ENCODE peak calls at places on chromosome 13, in seven cellular contexts. W, D, Y, I, R, P and B are unnamed samples.

GRCh38 chr13:20609145-20609544 is 42.2 kb downstream of the IFT88 start:
- DNase-seq in P (no peak), I (no peak), R (no peak), W (no peak), Y (peak; percentile 87), D (no peak), B (peak; percentile 72)

GRCh38 chr13:71218960-71219359 is 648.0 kb downstream of the DACH1 start:
- DNase-seq in Y (no peak), W (no peak), R (no peak), P (no peak), D (no peak), I (no peak), B (no peak)

GRCh38 chr13:103539265-103539664 is 473.0 kb upstream of the SLC10A2 start:
- DNase-seq in P (no peak), I (no peak), D (no peak), W (no peak), R (no peak), Y (no peak), B (no peak)

GRCh38 chr13:45102136-45102802 is 18.0 kb upstream of the GTF2F2 start:
- DNase-seq in P (no peak), R (no peak), W (no peak), I (no peak), Y (no peak), D (no peak), B (peak; percentile 24)

GRCh38 chr13:45367358-45367757 is 26.4 kb upstream of the TPT1 start:
- DNase-seq in I (peak; percentile 66), W (no peak), D (peak; percentile 46), Y (peak; percentile 94), R (peak; percentile 82), P (peak; percentile 84), B (peak; percentile 45)

GRCh38 chr13:99040536-99041141 is 62.8 kb upstream of the DOCK9 start:
- DNase-seq in W (no peak), R (no peak), D (no peak), Y (no peak), P (no peak), I (no peak), B (no peak)

GRCh38 chr13:42740753-42741152 is 40.6 kb upstream of the FAM216B start:
- DNase-seq in P (no peak), I (no peak), R (no peak), D (peak; percentile 70), W (peak; percentile 23), Y (peak; percentile 18), B (no peak)

GRCh38 chr13:33379597-33379996 is 94.0 kb upstream of the STARD13 start:
- DNase-seq in I (no peak), R (no peak), P (no peak), W (no peak), Y (no peak), D (peak; percentile 71), B (no peak)

DNA sequence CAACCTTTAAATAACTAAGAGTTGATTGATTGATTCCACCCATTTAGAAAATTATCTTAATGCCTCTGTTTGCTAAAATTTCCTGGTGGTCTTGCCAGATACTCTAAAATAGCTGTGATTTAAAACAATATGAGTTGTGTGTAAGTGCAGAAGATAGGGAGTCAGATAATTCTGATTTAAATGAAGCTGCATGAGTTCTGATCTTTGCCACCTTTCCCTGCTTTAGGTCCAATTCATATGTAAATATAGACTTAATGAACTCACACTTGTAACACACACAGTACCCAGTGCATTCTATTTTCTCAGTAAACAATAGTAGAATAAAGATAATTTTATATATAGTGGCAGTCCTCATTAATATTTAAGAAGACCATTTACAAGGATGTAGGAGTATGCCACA is 981.8 kb downstream of the SLITRK1 start:
- DNase-seq in I (no peak), P (no peak), D (no peak), Y (no peak), R (no peak), W (no peak), B (no peak)
- H3K4me3 ChIP-seq in I (no peak overlapping the region), P (no peak overlapping the region), D (no peak overlapping the region), Y (no peak overlapping the region), R (no peak overlapping the region), W (no peak overlapping the region), B (no peak overlapping the region)

DNA sequence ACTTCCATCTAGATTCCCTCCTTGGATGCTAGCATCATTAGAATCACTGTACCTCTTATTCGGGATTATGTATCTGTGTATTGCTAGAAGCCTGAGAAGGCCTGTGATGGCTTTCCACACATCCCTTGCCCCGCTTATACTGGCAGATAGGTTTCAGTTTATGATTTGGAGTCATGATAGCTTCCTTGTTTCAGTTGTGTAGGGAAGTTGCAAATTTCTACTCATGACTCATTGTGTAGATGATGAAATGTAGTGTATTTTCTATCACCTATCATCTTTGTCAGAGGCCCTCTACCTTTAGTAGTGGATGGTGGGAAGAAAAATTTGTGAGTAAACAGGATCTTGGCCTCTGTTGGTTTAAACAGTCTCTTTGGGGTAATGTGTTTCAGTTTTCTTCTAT is 165.2 kb downstream of the GGACT start:
- DNase-seq in W (no peak), P (no peak), D (no peak), I (no peak), Y (peak; percentile 29), R (no peak), B (no peak)
- H3K27me3 ChIP-seq in W (no peaks in the 10 kb centered on the region), P (no peaks in the 10 kb centered on the region), D (no peaks in the 10 kb centered on the region), I (no peaks in the 10 kb centered on the region), Y (no peaks in the 10 kb centered on the region), R (no peaks in the 10 kb centered on the region), B (no peaks in the 10 kb centered on the region)

GRCh38 chr13:31201341-31202024 is 1.7 kb downstream of the B3GLCT start:
- DNase-seq in P (no peak), R (no peak), W (peak; percentile 63), D (peak; percentile 21), I (no peak), Y (peak; percentile 88), B (no peak)
- H3K4me3 ChIP-seq in P (peak overlapping the region; percentile 89), R (peak overlapping the region; percentile 41), W (peak overlapping the region; percentile 77), D (no peak overlapping the region), I (no peak overlapping the region), Y (peak overlapping the region; percentile 86), B (peak overlapping the region; percentile 68)

DNA sequence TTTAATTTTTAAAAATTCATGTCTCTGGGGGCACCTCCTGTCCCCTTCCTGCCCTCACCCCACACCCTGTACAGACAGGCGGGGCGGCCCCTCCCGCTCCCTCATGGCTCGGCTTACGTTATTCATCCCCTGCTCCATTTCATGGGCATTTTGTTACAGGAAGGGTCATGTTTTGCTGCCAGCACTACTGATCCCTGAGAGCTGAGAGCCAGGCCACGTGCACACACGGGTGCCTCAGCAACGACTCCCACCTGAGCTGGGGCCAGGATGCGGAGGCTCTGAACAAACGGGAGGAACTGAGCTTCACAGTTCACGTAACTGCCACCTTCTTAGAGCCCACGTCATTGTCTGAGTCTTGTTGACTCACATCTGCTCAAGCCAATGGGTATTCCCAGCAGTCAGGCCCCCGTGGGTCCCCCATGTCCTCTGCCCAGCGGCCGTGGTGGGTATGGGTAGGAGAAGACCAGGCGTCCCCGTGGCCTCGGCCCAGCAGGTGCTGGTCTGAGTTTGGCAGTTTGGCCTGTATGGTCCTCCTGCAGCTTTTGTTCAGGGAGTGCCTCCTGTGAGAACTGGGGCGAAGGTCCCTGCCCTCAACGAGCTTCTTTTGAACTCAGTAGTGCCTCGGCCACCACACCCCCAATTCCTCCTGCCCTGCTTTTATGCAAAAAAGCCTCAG is 16.4 kb upstream of the TMEM255B start:
- DNase-seq in W (no peak), P (no peak), D (no peak), R (no peak), I (no peak), Y (no peak), B (no peak)
- H3K27me3 ChIP-seq in W (peaks cover 39% of the 10 kb centered on the region), P (no peaks in the 10 kb centered on the region), D (no peaks in the 10 kb centered on the region), R (peaks cover 35% of the 10 kb centered on the region), I (peaks cover 3% of the 10 kb centered on the region), Y (no peaks in the 10 kb centered on the region), B (peaks cover 16% of the 10 kb centered on the region)

DNA sequence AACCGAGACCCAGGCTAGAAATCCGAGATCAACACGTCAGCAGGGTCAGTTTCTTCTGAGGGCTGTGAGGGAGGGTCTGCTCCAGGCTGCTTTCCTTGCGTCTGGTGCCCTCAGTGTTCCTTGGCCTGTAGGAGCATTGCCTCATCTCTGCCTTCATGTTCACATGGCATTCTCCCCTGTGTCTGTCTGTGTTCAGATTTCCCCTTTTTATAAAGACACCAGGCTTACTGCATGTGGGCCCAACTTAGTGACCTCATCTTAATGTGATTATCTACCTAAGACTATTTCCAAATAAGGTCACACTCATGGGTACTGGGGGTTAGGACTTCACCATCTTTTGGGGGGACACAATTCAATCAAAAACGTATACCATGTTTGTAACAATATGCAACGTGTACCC is 57.2 kb upstream of the C1QTNF9 start:
- DNase-seq in I (no peak), Y (no peak), R (no peak), W (no peak), D (no peak), P (no peak), B (no peak)
- H3K4me3 ChIP-seq in I (no peak overlapping the region), Y (no peak overlapping the region), R (peak overlapping the region; percentile 89), W (no peak overlapping the region), D (no peak overlapping the region), P (peak overlapping the region; percentile 30), B (no peak overlapping the region)

GRCh38 chr13:111537115-111537728 is 216.8 kb downstream of the TEX29 start:
- DNase-seq in Y (no peak), D (no peak), W (no peak), I (no peak), R (no peak), P (no peak), B (no peak)
- H3K27me3 ChIP-seq in Y (peaks cover 13% of the 10 kb centered on the region), D (no peaks in the 10 kb centered on the region), W (peaks cover 72% of the 10 kb centered on the region), I (no peaks in the 10 kb centered on the region), R (peaks cover 8% of the 10 kb centered on the region), P (no peaks in the 10 kb centered on the region), B (no peaks in the 10 kb centered on the region)